ENCODE peak calls at places on chromosomes 1 and 21, in ten cellular contexts. X is omental fat pad, Q is PC-9, C is brain microvascular endothelial cell, J is fibroblast of the aortic adventitia, T is tibial artery, R is pancreas, I is fibroblast of pulmonary artery, G is GM13977, K is WTC11. P is an unnamed sample.

GRCh38 chr1:43059640-43060574 is 101.2 kb upstream of the SLC2A1 start:
- DNase-seq in X (no peak), Q (no peak), C (no peak), J (no peak), T (no peak), R (no peak), I (no peak), G (no peak), K (no peak), P (no peak)

GRCh38 chr1:28601696-28602095 is 9.6 kb downstream of the RAB42 start:
- DNase-seq in X (no peak), Q (peak), C (peak), J (peak), T (peak), R (no peak), I (peak), G (no peak), K (no peak), P (no peak)

GRCh38 chr1:2650967-2651645 is 18.3 kb upstream of the MMEL1 start:
- DNase-seq in X (no peak), Q (no peak), C (no peak), J (no peak), T (no peak), R (no peak), I (no peak), G (no peak), K (no peak), P (no peak)

GRCh38 chr1:98172578-98172977 is 251.7 kb upstream of the DPYD start:
- DNase-seq in X (no peak), Q (no peak), C (no peak), J (no peak), T (no peak), R (no peak), I (no peak), G (no peak), K (no peak), P (no peak)

GRCh38 chr1:234613128-234613875 is 3.3 kb upstream of the IRF2BP2 start:
- DNase-seq in X (no peak), Q (no peak), C (peak), J (peak), T (no peak), R (no peak), I (peak), G (no peak), K (no peak), P (no peak)

GRCh38 chr1:247180581-247180980 is 8.8 kb upstream of the ZNF124 start:
- DNase-seq in X (no peak), Q (no peak), C (no peak), J (no peak), T (no peak), R (no peak), I (no peak), G (no peak), K (no peak), P (no peak)

GRCh38 chr1:242185728-242186127 is 186.8 kb upstream of the MAP1LC3C start:
- DNase-seq in X (no peak), Q (no peak), C (no peak), J (no peak), T (no peak), R (no peak), I (no peak), G (no peak), K (no peak), P (no peak)

GRCh38 chr21:38639782-38640750 is 141.8 kb upstream of the ERG start:
- DNase-seq in X (no peak), Q (no peak), C (no peak), J (no peak), T (no peak), R (no peak), I (no peak), G (no peak), K (no peak), P (no peak)

GRCh38 chr21:31554511-31555022 is 104.9 kb upstream of the SOD1 start:
- DNase-seq in X (no peak), Q (no peak), C (peak), J (peak), T (no peak), R (no peak), I (peak), G (peak), K (no peak), P (no peak)

GRCh38 chr1:218281285-218281684 is 3.8 kb upstream of the RRP15 start:
- DNase-seq in X (no peak), Q (no peak), C (no peak), J (peak), T (no peak), R (no peak), I (no peak), G (no peak), K (no peak), P (no peak)

GRCh38 chr1:85328713-85329376 is 52.4 kb upstream of the BCL10 start:
- DNase-seq in X (no peak), Q (peak), C (peak), J (peak), T (no peak), R (no peak), I (peak), G (no peak), K (no peak), P (no peak)

GRCh38 chr1:240385985-240386978 is 225.7 kb downstream of the GREM2 start:
- DNase-seq in X (no peak), Q (no peak), C (peak), J (peak), T (no peak), R (no peak), I (peak), G (no peak), K (no peak), P (no peak)

GRCh38 chr1:57748696-57749095 is 324.8 kb upstream of the DAB1 start:
- DNase-seq in X (no peak), Q (no peak), C (no peak), J (no peak), T (no peak), R (no peak), I (no peak), G (no peak), K (no peak), P (no peak)

DNA sequence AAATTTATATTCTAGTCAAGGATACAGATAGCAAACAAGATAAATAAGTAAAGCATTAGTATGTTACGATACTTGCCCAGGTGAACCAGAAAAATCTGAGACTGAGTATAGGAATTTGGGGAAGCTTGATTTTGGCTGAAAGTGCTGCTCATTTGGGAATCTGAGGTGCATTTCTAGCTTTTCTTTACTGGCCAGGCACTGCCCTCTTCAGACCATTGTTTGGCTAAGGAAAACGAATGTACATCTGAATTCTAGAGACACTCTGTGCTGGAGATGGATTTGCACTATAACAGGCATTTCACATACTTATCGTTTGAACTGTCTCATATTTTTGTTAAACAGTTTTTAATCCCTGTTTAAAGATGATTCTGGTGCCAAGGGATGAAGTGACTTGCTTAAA is 23.4 kb downstream of the ARID1A start:
- DNase-seq in X (no peak), Q (no peak), C (no peak), J (peak), T (no peak), R (no peak), I (peak), G (no peak), K (no peak), P (no peak)
- TF ChIP-seq CTCF in X (no peak), Q (no peak), C (peak), J (peak), T (no peak), R (no peak), I (peak), G (no peak), K (no peak), P (no peak)

DNA sequence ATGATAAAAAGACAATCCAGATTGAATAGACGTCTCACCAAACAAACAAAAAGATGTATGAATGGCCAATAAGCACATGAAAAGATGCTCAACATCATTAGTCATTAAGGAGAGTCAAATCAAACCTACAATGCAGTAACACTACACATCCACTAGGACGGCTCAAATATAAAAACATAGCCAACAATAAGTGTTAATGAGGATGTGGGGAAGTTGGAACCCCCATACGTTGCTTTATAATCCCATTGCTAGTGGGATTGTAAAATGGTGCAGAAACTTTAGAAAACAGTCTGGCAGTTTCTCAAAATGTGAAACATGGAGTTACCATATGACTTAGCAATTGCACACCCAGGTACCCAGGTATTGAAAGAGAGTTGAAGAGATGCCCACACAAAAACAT is 14.7 kb upstream of the IL24 start:
- DNase-seq in X (no peak), Q (no peak), C (no peak), J (no peak), T (no peak), R (no peak), I (no peak), G (no peak), K (no peak), P (no peak)
- TF ChIP-seq CTCF in X (no peak), Q (no peak), C (no peak), J (no peak), T (no peak), R (no peak), I (peak), G (no peak), K (peak), P (no peak)

GRCh38 chr1:248905949-248906740 is at the start of gene PGBD2:
- DNase-seq in X (peak), Q (peak), C (peak), J (peak), T (peak), R (peak), I (peak), G (peak), K (peak), P (peak)
- TF ChIP-seq CTCF in X (no peak), Q (peak), C (peak), J (peak), T (peak), R (peak), I (peak), G (peak), K (peak), P (peak)

GRCh38 chr1:171661076-171661650 is 8.7 kb upstream of the MYOC start:
- DNase-seq in X (no peak), Q (no peak), C (no peak), J (no peak), T (no peak), R (no peak), I (no peak), G (no peak), K (no peak), P (no peak)

GRCh38 chr1:171652234-171652822 is at the start of gene MYOC:
- DNase-seq in X (no peak), Q (no peak), C (no peak), J (no peak), T (no peak), R (no peak), I (no peak), G (no peak), K (no peak), P (no peak)

GRCh38 chr1:171653796-171654704 is 1.6 kb upstream of the MYOC start:
- DNase-seq in X (no peak), Q (no peak), C (peak), J (peak), T (no peak), R (no peak), I (peak), G (no peak), K (no peak), P (no peak)

GRCh38 chr1:171654705-171655214 is 2.3 kb upstream of the MYOC start:
- DNase-seq in X (no peak), Q (no peak), C (no peak), J (peak), T (no peak), R (no peak), I (no peak), G (no peak), K (no peak), P (no peak)

DNA sequence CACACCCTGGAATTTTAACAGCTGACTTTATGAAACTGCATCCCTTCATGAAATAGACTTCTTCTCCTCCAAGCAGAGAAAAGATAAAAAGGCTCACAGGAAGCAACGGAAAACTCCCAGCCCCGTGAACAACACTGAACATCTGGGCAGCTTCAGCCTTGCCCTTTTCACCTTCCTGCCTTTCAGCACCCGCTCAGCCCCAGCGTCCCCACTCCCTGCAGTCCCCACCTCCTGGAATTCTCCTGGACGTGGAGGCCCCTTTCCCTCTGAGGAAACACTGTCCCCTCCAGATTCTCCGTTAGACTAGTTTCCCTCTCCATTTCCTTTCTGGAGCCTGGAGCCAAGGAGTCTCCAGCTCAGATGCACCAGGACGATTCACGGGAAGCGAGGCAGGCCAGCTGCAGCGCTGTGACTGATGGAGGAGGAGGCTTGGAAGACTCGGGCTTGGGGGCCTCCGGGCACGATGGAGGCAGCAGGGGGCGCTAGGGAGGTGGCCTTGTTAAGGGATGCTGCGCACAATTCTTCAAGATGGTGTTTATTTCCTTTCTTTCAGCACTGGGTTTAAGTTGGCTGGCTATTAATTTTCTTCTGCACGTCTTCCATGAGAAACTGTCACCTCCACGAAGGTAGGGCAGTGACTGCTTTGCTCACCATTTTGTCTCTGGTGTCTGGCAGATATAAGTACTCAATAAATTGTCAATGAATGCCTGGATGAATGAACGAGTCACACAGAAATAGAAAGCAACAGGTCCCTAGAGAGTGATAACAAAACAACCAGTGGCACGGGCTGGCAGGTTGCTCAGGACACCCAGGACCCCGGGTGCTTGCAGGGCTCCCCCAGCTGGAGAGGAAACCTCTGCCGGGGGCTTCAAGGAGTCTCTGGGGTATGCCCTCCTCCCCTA is 3.0 kb upstream of the MYOC start:
- DNase-seq in X (peak), Q (peak), C (peak), J (peak), T (peak), R (peak), I (peak), G (peak), K (peak), P (peak)
- TF ChIP-seq CTCF in X (no peak), Q (no peak), C (peak), J (peak), T (peak), R (no peak), I (peak), G (peak), K (peak), P (peak)

GRCh38 chr1:56190975-56191768 is 388.2 kb downstream of the PLPP3 start:
- DNase-seq in X (no peak), Q (no peak), C (peak), J (peak), T (peak), R (no peak), I (no peak), G (no peak), K (no peak), P (no peak)

GRCh38 chr1:56188855-56189254 is 390.5 kb downstream of the PLPP3 start:
- DNase-seq in X (no peak), Q (no peak), C (no peak), J (no peak), T (no peak), R (no peak), I (no peak), G (no peak), K (no peak), P (no peak)

GRCh38 chr1:56188216-56188615 is 391.1 kb downstream of the PLPP3 start:
- DNase-seq in X (no peak), Q (no peak), C (no peak), J (peak), T (no peak), R (no peak), I (no peak), G (no peak), K (no peak), P (no peak)

GRCh38 chr1:56189454-56189853 is 389.9 kb downstream of the PLPP3 start:
- DNase-seq in X (no peak), Q (no peak), C (no peak), J (no peak), T (no peak), R (no peak), I (no peak), G (no peak), K (no peak), P (no peak)

GRCh38 chr1:56189946-56190920 is 389.1 kb downstream of the PLPP3 start:
- DNase-seq in X (no peak), Q (no peak), C (no peak), J (no peak), T (no peak), R (no peak), I (peak), G (no peak), K (peak), P (no peak)
- TF ChIP-seq CTCF in X (no peak), Q (no peak), C (peak), J (peak), T (no peak), R (no peak), I (peak), G (no peak), K (peak), P (no peak)

GRCh38 chr21:45318556-45319341 is 31.1 kb upstream of the POFUT2 start:
- DNase-seq in X (no peak), Q (peak), C (no peak), J (no peak), T (peak), R (peak), I (peak), G (no peak), K (no peak), P (peak)

GRCh38 chr21:45320991-45321656 is 33.4 kb upstream of the POFUT2 start:
- DNase-seq in X (no peak), Q (no peak), C (no peak), J (no peak), T (no peak), R (no peak), I (no peak), G (no peak), K (no peak), P (no peak)

GRCh38 chr21:45318146-45318555 is 30.5 kb upstream of the POFUT2 start:
- DNase-seq in X (no peak), Q (no peak), C (no peak), J (no peak), T (no peak), R (no peak), I (no peak), G (no peak), K (no peak), P (peak)

GRCh38 chr21:45320261-45320990 is 32.7 kb upstream of the POFUT2 start:
- DNase-seq in X (no peak), Q (no peak), C (no peak), J (no peak), T (no peak), R (no peak), I (no peak), G (no peak), K (no peak), P (peak)

GRCh38 chr21:45319461-45320211 is 31.9 kb upstream of the POFUT2 start:
- DNase-seq in X (no peak), Q (peak), C (no peak), J (no peak), T (peak), R (no peak), I (no peak), G (no peak), K (no peak), P (no peak)
- TF ChIP-seq CTCF in X (no peak), Q (no peak), C (peak), J (no peak), T (no peak), R (no peak), I (no peak), G (no peak), K (no peak), P (no peak)

DNA sequence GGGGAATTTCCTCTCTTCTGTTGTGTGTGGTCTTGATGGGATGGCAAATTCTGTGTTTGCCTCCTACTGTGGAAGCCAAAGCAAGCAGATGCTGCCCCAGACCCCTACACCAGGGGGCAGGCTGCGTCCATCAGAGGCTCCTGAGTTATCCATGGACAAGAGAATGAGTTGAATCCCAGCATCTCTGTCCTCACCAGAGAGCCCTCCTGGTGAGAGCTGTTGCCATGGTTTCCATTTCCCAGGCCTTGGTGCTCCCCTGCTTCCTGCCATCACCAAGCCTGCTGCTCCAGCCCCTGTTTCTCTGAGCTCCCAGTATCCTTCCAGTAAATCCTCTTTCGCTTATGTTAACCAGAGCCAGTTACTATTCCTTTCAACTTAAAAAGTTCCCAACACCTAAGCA is 20.4 kb upstream of the GNG12 start:
- DNase-seq in X (peak), Q (peak), C (peak), J (peak), T (no peak), R (peak), I (peak), G (no peak), K (peak), P (peak)
- TF ChIP-seq CTCF in X (no peak), Q (peak), C (peak), J (peak), T (peak), R (no peak), I (peak), G (peak), K (peak), P (peak)

GRCh38 chr1:42004860-42005259 is 86.1 kb upstream of the HIVEP3 start:
- DNase-seq in X (no peak), Q (no peak), C (no peak), J (no peak), T (no peak), R (no peak), I (no peak), G (no peak), K (no peak), P (no peak)

GRCh38 chr1:42004322-42004721 is 85.6 kb upstream of the HIVEP3 start:
- DNase-seq in X (no peak), Q (no peak), C (no peak), J (no peak), T (no peak), R (no peak), I (no peak), G (no peak), K (no peak), P (no peak)

GRCh38 chr1:42006836-42007235 is 88.1 kb upstream of the HIVEP3 start:
- DNase-seq in X (no peak), Q (no peak), C (peak), J (peak), T (no peak), R (no peak), I (peak), G (no peak), K (no peak), P (no peak)

GRCh38 chr1:42006093-42006492 is 87.4 kb upstream of the HIVEP3 start:
- DNase-seq in X (no peak), Q (no peak), C (no peak), J (no peak), T (no peak), R (no peak), I (no peak), G (no peak), K (no peak), P (no peak)

DNA sequence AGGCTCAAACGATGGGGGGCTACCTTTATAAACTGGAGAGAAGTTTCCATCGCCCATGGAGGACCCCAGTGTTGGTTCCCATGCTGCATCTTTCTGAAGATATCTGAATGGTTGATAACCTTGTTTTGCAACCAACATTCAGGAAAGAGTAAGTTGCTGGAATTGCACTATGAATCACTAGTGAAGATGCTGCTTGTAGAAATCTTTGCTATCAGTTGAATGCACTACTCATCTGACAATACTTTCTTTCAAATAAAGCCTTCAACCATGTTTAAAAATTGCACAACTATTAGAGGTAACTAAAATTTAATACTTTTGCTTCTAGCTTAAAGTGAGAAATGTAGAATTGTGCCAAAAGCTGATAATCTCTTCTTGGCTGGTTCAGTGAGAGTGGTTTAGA is 86.8 kb upstream of the HIVEP3 start:
- DNase-seq in X (no peak), Q (no peak), C (no peak), J (peak), T (no peak), R (no peak), I (no peak), G (no peak), K (no peak), P (no peak)
- TF ChIP-seq CTCF in X (no peak), Q (no peak), C (no peak), J (no peak), T (no peak), R (no peak), I (no peak), G (no peak), K (no peak), P (no peak)

GRCh38 chr1:29939086-29939485 is 702.8 kb downstream of the PTPRU start:
- DNase-seq in X (no peak), Q (no peak), C (no peak), J (no peak), T (no peak), R (no peak), I (no peak), G (no peak), K (no peak), P (no peak)
- TF ChIP-seq CTCF in X (no peak), Q (no peak), C (no peak), J (no peak), T (no peak), R (no peak), I (no peak), G (no peak), K (no peak), P (no peak)

GRCh38 chr21:34129039-34129891 is 55.9 kb downstream of the MRPS6 start:
- DNase-seq in X (no peak), Q (no peak), C (peak), J (peak), T (peak), R (peak), I (peak), G (no peak), K (no peak), P (no peak)
- TF ChIP-seq CTCF in X (no peak), Q (no peak), C (peak), J (peak), T (peak), R (no peak), I (peak), G (peak), K (no peak), P (no peak)

P was measured in left lung.